ENCODE peak calls at places on chromosomes 7 and 10, in seven cellular contexts. One of them, this sample, is unnamed.
A peak's percentile ranks its signal among the peaks of the same experiment; 100 is the strongest.

GRCh38 chr7:617614-618538 is 98.2 kb upstream of the PDGFA start:
- DNase-seq in right cardiac atrium: no peak
- DNase-seq in CD4-positive, alpha-beta memory T cell: no peak
- DNase-seq in lower lobe of right lung: no peak
- DNase-seq in ovary: no peak
- DNase-seq in aorta: peak; percentile 46
- DNase-seq in left ventricle myocardium inferior: no peak
- DNase-seq in this sample: no peak

GRCh38 chr7:103499976-103500375 is 54.0 kb upstream of the SLC26A5 start:
- DNase-seq in right cardiac atrium: no peak
- DNase-seq in ovary: no peak
- DNase-seq in lower lobe of right lung: no peak
- DNase-seq in aorta: no peak
- DNase-seq in CD4-positive, alpha-beta memory T cell: no peak
- DNase-seq in left ventricle myocardium inferior: no peak
- DNase-seq in this sample: no peak

GRCh38 chr7:30923009-30923773 is 11.5 kb downstream of the AQP1 start:
- DNase-seq in ovary: peak; percentile 6
- DNase-seq in aorta: no peak
- DNase-seq in left ventricle myocardium inferior: peak; percentile 7
- DNase-seq in CD4-positive, alpha-beta memory T cell: no peak
- DNase-seq in right cardiac atrium: peak; percentile 7
- DNase-seq in lower lobe of right lung: peak; percentile 43
- DNase-seq in this sample: peak; percentile 27

GRCh38 chr7:78006063-78006755 is 207.6 kb downstream of the PHTF2 start:
- DNase-seq in left ventricle myocardium inferior: no peak
- DNase-seq in CD4-positive, alpha-beta memory T cell: no peak
- DNase-seq in right cardiac atrium: no peak
- DNase-seq in aorta: no peak
- DNase-seq in lower lobe of right lung: no peak
- DNase-seq in ovary: no peak
- DNase-seq in this sample: no peak

GRCh38 chr10:88131561-88132139 is 268.2 kb downstream of the PTEN start:
- DNase-seq in left ventricle myocardium inferior: peak; percentile 37
- DNase-seq in CD4-positive, alpha-beta memory T cell: no peak
- DNase-seq in ovary: no peak
- DNase-seq in aorta: peak; percentile 78
- DNase-seq in lower lobe of right lung: peak; percentile 68
- DNase-seq in right cardiac atrium: no peak
- DNase-seq in this sample: no peak

GRCh38 chr10:130189466-130190064 is 53.4 kb downstream of the GLRX3 start:
- DNase-seq in CD4-positive, alpha-beta memory T cell: no peak
- DNase-seq in lower lobe of right lung: no peak
- DNase-seq in ovary: no peak
- DNase-seq in left ventricle myocardium inferior: no peak
- DNase-seq in aorta: no peak
- DNase-seq in right cardiac atrium: no peak
- DNase-seq in this sample: no peak

GRCh38 chr10:27446091-27446918 is 57.8 kb upstream of the RAB18 start:
- DNase-seq in lower lobe of right lung: no peak
- DNase-seq in CD4-positive, alpha-beta memory T cell: peak; percentile 46
- DNase-seq in aorta: no peak
- DNase-seq in left ventricle myocardium inferior: no peak
- DNase-seq in ovary: no peak
- DNase-seq in right cardiac atrium: no peak
- DNase-seq in this sample: no peak

GRCh38 chr7:35624299-35625186 is 70.4 kb downstream of the HERPUD2 start:
- DNase-seq in right cardiac atrium: no peak
- DNase-seq in left ventricle myocardium inferior: no peak
- DNase-seq in CD4-positive, alpha-beta memory T cell: peak; percentile 40
- DNase-seq in lower lobe of right lung: no peak
- DNase-seq in aorta: no peak
- DNase-seq in ovary: no peak
- DNase-seq in this sample: no peak

GRCh38 chr7:65978891-65979582 is 3.0 kb downstream of the GUSB start:
- DNase-seq in left ventricle myocardium inferior: no peak
- DNase-seq in right cardiac atrium: no peak
- DNase-seq in ovary: no peak
- DNase-seq in aorta: no peak
- DNase-seq in lower lobe of right lung: peak; percentile 40
- DNase-seq in CD4-positive, alpha-beta memory T cell: no peak
- DNase-seq in this sample: no peak

GRCh38 chr10:1669433-1669832 is 67.9 kb downstream of the ADARB2 start:
- DNase-seq in lower lobe of right lung: no peak
- DNase-seq in aorta: no peak
- DNase-seq in CD4-positive, alpha-beta memory T cell: no peak
- DNase-seq in right cardiac atrium: no peak
- DNase-seq in left ventricle myocardium inferior: no peak
- DNase-seq in ovary: no peak
- DNase-seq in this sample: no peak

GRCh38 chr10:29140991-29141390 is 147.9 kb upstream of the LYZL1 start:
- DNase-seq in left ventricle myocardium inferior: no peak
- DNase-seq in aorta: no peak
- DNase-seq in right cardiac atrium: no peak
- DNase-seq in lower lobe of right lung: no peak
- DNase-seq in ovary: no peak
- DNase-seq in CD4-positive, alpha-beta memory T cell: no peak
- DNase-seq in this sample: no peak

GRCh38 chr7:136925049-136925448 is 56.6 kb downstream of the CHRM2 start:
- DNase-seq in aorta: no peak
- DNase-seq in CD4-positive, alpha-beta memory T cell: no peak
- DNase-seq in right cardiac atrium: no peak
- DNase-seq in lower lobe of right lung: no peak
- DNase-seq in ovary: no peak
- DNase-seq in left ventricle myocardium inferior: no peak
- DNase-seq in this sample: no peak

GRCh38 chr7:35758421-35758820 is 42.4 kb upstream of the SEPTIN7 start:
- DNase-seq in lower lobe of right lung: no peak
- DNase-seq in right cardiac atrium: no peak
- DNase-seq in ovary: no peak
- DNase-seq in left ventricle myocardium inferior: no peak
- DNase-seq in aorta: no peak
- DNase-seq in CD4-positive, alpha-beta memory T cell: peak; percentile 5
- DNase-seq in this sample: no peak

GRCh38 chr7:44752822-44753221 is 4.2 kb downstream of the ZMIZ2 start:
- DNase-seq in lower lobe of right lung: no peak
- DNase-seq in aorta: no peak
- DNase-seq in right cardiac atrium: no peak
- DNase-seq in left ventricle myocardium inferior: no peak
- DNase-seq in CD4-positive, alpha-beta memory T cell: no peak
- DNase-seq in ovary: no peak
- DNase-seq in this sample: no peak

GRCh38 chr10:88395677-88396076 is 187.4 kb downstream of the RNLS start:
- DNase-seq in right cardiac atrium: no peak
- DNase-seq in aorta: no peak
- DNase-seq in left ventricle myocardium inferior: no peak
- DNase-seq in ovary: no peak
- DNase-seq in lower lobe of right lung: no peak
- DNase-seq in CD4-positive, alpha-beta memory T cell: no peak
- DNase-seq in this sample: no peak

GRCh38 chr7:19051767-19052375 is 65.6 kb downstream of the TWIST1 start:
- DNase-seq in aorta: no peak
- DNase-seq in right cardiac atrium: no peak
- DNase-seq in CD4-positive, alpha-beta memory T cell: peak; percentile 5
- DNase-seq in ovary: no peak
- DNase-seq in left ventricle myocardium inferior: peak; percentile 16
- DNase-seq in lower lobe of right lung: no peak
- DNase-seq in this sample: no peak

GRCh38 chr7:52017802-52018679 is 701.4 kb upstream of the COBL start:
- DNase-seq in ovary: no peak
- DNase-seq in CD4-positive, alpha-beta memory T cell: no peak
- DNase-seq in lower lobe of right lung: no peak
- DNase-seq in left ventricle myocardium inferior: no peak
- DNase-seq in right cardiac atrium: no peak
- DNase-seq in aorta: no peak
- DNase-seq in this sample: no peak

GRCh38 chr10:77899080-77899477 is 27.5 kb downstream of the DLG5 start:
- DNase-seq in CD4-positive, alpha-beta memory T cell: no peak
- DNase-seq in left ventricle myocardium inferior: no peak
- DNase-seq in right cardiac atrium: no peak
- DNase-seq in aorta: peak; percentile 50
- DNase-seq in ovary: no peak
- DNase-seq in lower lobe of right lung: peak; percentile 58
- DNase-seq in this sample: no peak

GRCh38 chr7:12990440-12990839 is 303.0 kb downstream of the ARL4A start:
- DNase-seq in aorta: no peak
- DNase-seq in left ventricle myocardium inferior: no peak
- DNase-seq in CD4-positive, alpha-beta memory T cell: no peak
- DNase-seq in right cardiac atrium: no peak
- DNase-seq in ovary: no peak
- DNase-seq in lower lobe of right lung: no peak
- DNase-seq in this sample: no peak

GRCh38 chr10:122303271-122304053 is 32.4 kb downstream of the BTBD16 start:
- DNase-seq in right cardiac atrium: no peak
- DNase-seq in lower lobe of right lung: no peak
- DNase-seq in aorta: no peak
- DNase-seq in CD4-positive, alpha-beta memory T cell: no peak
- DNase-seq in ovary: no peak
- DNase-seq in left ventricle myocardium inferior: no peak
- DNase-seq in this sample: no peak

GRCh38 chr10:85548038-85548437 is 818.6 kb downstream of the GRID1 start:
- DNase-seq in CD4-positive, alpha-beta memory T cell: peak; percentile 33
- DNase-seq in ovary: no peak
- DNase-seq in right cardiac atrium: no peak
- DNase-seq in left ventricle myocardium inferior: peak; percentile 14
- DNase-seq in aorta: no peak
- DNase-seq in lower lobe of right lung: no peak
- DNase-seq in this sample: no peak

GRCh38 chr10:1404236-1404952 is 332.9 kb downstream of the ADARB2 start:
- DNase-seq in lower lobe of right lung: no peak
- DNase-seq in left ventricle myocardium inferior: no peak
- DNase-seq in aorta: no peak
- DNase-seq in right cardiac atrium: no peak
- DNase-seq in CD4-positive, alpha-beta memory T cell: no peak
- DNase-seq in ovary: no peak
- DNase-seq in this sample: no peak

GRCh38 chr7:9718071-9718470 is 1255.6 kb upstream of the PHF14 start:
- DNase-seq in lower lobe of right lung: no peak
- DNase-seq in CD4-positive, alpha-beta memory T cell: no peak
- DNase-seq in left ventricle myocardium inferior: no peak
- DNase-seq in aorta: no peak
- DNase-seq in right cardiac atrium: no peak
- DNase-seq in ovary: no peak
- DNase-seq in this sample: no peak

GRCh38 chr10:5890519-5890878 is 456 bp downstream of the FBH1 start:
- DNase-seq in aorta: peak; percentile 55
- DNase-seq in ovary: no peak
- DNase-seq in right cardiac atrium: peak; percentile 31
- DNase-seq in CD4-positive, alpha-beta memory T cell: peak; percentile 16
- DNase-seq in lower lobe of right lung: no peak
- DNase-seq in left ventricle myocardium inferior: no peak
- DNase-seq in this sample: no peak

GRCh38 chr7:51455086-51455485 is 138.5 kb upstream of the COBL start:
- DNase-seq in ovary: no peak
- DNase-seq in CD4-positive, alpha-beta memory T cell: no peak
- DNase-seq in left ventricle myocardium inferior: no peak
- DNase-seq in lower lobe of right lung: no peak
- DNase-seq in aorta: no peak
- DNase-seq in right cardiac atrium: no peak
- DNase-seq in this sample: no peak

GRCh38 chr10:992523-993340 is 4.5 kb downstream of the GTPBP4 start:
- DNase-seq in CD4-positive, alpha-beta memory T cell: no peak
- DNase-seq in right cardiac atrium: no peak
- DNase-seq in lower lobe of right lung: no peak
- DNase-seq in left ventricle myocardium inferior: no peak
- DNase-seq in aorta: no peak
- DNase-seq in ovary: no peak
- DNase-seq in this sample: no peak

GRCh38 chr7:153152786-153153185 is 393.2 kb downstream of the ACTR3B start:
- DNase-seq in ovary: no peak
- DNase-seq in right cardiac atrium: no peak
- DNase-seq in aorta: no peak
- DNase-seq in left ventricle myocardium inferior: no peak
- DNase-seq in lower lobe of right lung: no peak
- DNase-seq in CD4-positive, alpha-beta memory T cell: no peak
- DNase-seq in this sample: no peak

GRCh38 chr7:104940023-104940710 is 73.8 kb upstream of the KMT2E start:
- DNase-seq in aorta: no peak
- DNase-seq in ovary: no peak
- DNase-seq in right cardiac atrium: no peak
- DNase-seq in CD4-positive, alpha-beta memory T cell: no peak
- DNase-seq in left ventricle myocardium inferior: no peak
- DNase-seq in lower lobe of right lung: peak; percentile 56
- DNase-seq in this sample: peak; percentile 81
- H3K4me1 ChIP-seq in aorta: no peaks in the 10 kb centered on the region
- H3K4me1 ChIP-seq in ovary: no peaks in the 10 kb centered on the region
- H3K4me1 ChIP-seq in right cardiac atrium: no peaks in the 10 kb centered on the region
- H3K4me1 ChIP-seq in CD4-positive, alpha-beta memory T cell: peaks cover 43% of the 10 kb centered on the region
- H3K4me1 ChIP-seq in left ventricle myocardium inferior: peaks cover 25% of the 10 kb centered on the region
- H3K4me1 ChIP-seq in lower lobe of right lung: peaks cover 36% of the 10 kb centered on the region
- H3K4me1 ChIP-seq in this sample: peaks cover 37% of the 10 kb centered on the region

DNA sequence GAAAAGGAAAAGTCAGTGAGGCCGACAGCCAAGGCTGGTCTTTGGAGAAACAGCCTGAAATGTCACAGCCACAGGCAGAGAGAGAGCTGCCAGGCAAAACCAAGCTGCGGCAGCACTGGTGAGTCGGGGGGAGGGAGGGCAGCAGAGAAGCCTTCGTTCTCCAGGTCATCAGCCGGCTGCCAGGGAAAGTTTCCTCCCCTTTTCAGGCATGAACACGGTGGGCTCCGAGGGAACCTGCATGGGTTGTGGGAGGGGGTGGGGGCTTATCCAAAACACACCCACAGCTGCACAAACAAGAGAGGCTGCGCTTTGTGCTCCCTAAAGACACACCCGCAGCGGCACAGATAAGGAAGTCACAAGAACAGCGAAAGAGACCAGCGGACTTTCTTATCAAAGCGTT is 62.4 kb upstream of the NKX6-2 start:
- DNase-seq in lower lobe of right lung: no peak
- DNase-seq in CD4-positive, alpha-beta memory T cell: no peak
- DNase-seq in right cardiac atrium: no peak
- DNase-seq in aorta: peak; percentile 18
- DNase-seq in ovary: no peak
- DNase-seq in left ventricle myocardium inferior: no peak
- DNase-seq in this sample: peak; percentile 27
- H3K4me1 ChIP-seq in lower lobe of right lung: no peaks in the 10 kb centered on the region
- H3K4me1 ChIP-seq in CD4-positive, alpha-beta memory T cell: peaks cover 6% of the 10 kb centered on the region
- H3K4me1 ChIP-seq in right cardiac atrium: no peaks in the 10 kb centered on the region
- H3K4me1 ChIP-seq in aorta: no peaks in the 10 kb centered on the region
- H3K4me1 ChIP-seq in ovary: no peaks in the 10 kb centered on the region
- H3K4me1 ChIP-seq in left ventricle myocardium inferior: peaks cover 8% of the 10 kb centered on the region
- H3K4me1 ChIP-seq in this sample: no peaks in the 10 kb centered on the region

GRCh38 chr7:17029150-17029549 is 147.4 kb upstream of the AGR3 start:
- DNase-seq in aorta: no peak
- DNase-seq in ovary: no peak
- DNase-seq in left ventricle myocardium inferior: no peak
- DNase-seq in CD4-positive, alpha-beta memory T cell: peak; percentile 68
- DNase-seq in lower lobe of right lung: no peak
- DNase-seq in right cardiac atrium: no peak
- DNase-seq in this sample: no peak
- H3K4me1 ChIP-seq in aorta: no peaks in the 10 kb centered on the region
- H3K4me1 ChIP-seq in ovary: no peaks in the 10 kb centered on the region
- H3K4me1 ChIP-seq in left ventricle myocardium inferior: no peaks in the 10 kb centered on the region
- H3K4me1 ChIP-seq in CD4-positive, alpha-beta memory T cell: peaks cover 20% of the 10 kb centered on the region
- H3K4me1 ChIP-seq in lower lobe of right lung: peaks cover 26% of the 10 kb centered on the region
- H3K4me1 ChIP-seq in right cardiac atrium: no peaks in the 10 kb centered on the region
- H3K4me1 ChIP-seq in this sample: no peaks in the 10 kb centered on the region

DNA sequence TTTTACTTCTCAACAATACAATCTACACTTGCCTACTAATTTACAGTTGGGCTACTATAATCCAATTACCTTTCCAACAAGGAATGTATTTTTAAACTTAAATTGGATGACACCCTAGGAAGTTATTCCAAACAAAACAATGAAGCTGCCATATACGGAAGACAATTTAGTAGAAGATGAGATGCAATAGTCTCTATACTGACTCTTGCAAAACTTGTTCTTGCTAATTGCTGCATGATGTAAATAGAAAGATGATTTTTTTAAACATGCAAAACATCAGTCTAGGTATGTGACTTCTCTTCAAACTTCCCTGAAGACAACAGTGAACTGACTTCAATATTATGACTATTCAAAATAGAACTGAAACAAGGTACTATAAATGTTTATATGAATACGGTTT is 17.6 kb downstream of the NT5C3A start:
- DNase-seq in aorta: no peak
- DNase-seq in ovary: no peak
- DNase-seq in CD4-positive, alpha-beta memory T cell: no peak
- DNase-seq in lower lobe of right lung: no peak
- DNase-seq in left ventricle myocardium inferior: no peak
- DNase-seq in right cardiac atrium: no peak
- DNase-seq in this sample: no peak
- H3K4me1 ChIP-seq in aorta: no peaks in the 10 kb centered on the region
- H3K4me1 ChIP-seq in ovary: peaks cover 4% of the 10 kb centered on the region
- H3K4me1 ChIP-seq in CD4-positive, alpha-beta memory T cell: peaks cover 63% of the 10 kb centered on the region
- H3K4me1 ChIP-seq in lower lobe of right lung: peaks cover 49% of the 10 kb centered on the region
- H3K4me1 ChIP-seq in left ventricle myocardium inferior: peaks cover 63% of the 10 kb centered on the region
- H3K4me1 ChIP-seq in right cardiac atrium: peaks cover 8% of the 10 kb centered on the region
- H3K4me1 ChIP-seq in this sample: peaks cover 87% of the 10 kb centered on the region